ENCODE peak calls at places on chromosomes 5 and 9, in ten cellular contexts. T, S, W, V, F, I, L, M, U and Y are unnamed samples.

GRCh38 chr5:147918101-147918500 is 11.8 kb upstream of the C5orf46 start:
- DNase-seq in F (no peak), U (no peak), T (no peak), W (no peak), L (no peak), V (peak), M (no peak), I (no peak), S (no peak), Y (no peak)

GRCh38 chr9:77864096-77864889 is 167.3 kb downstream of the GNAQ start:
- DNase-seq in F (no peak), V (peak), I (peak), T (no peak), L (no peak), W (no peak), U (no peak), S (no peak), M (no peak), Y (peak)

GRCh38 chr5:180786398-180787005 is 16.1 kb downstream of the MGAT1 start:
- DNase-seq in T (no peak), L (no peak), V (peak), F (no peak), M (no peak), W (no peak), U (no peak), I (no peak), S (no peak), Y (no peak)

GRCh38 chr5:173329370-173330150 is 1.3 kb upstream of the STC2 start:
- DNase-seq in I (peak), V (no peak), T (peak), S (peak), U (peak), M (no peak), W (peak), F (no peak), L (peak), Y (peak)

GRCh38 chr5:163506726-163507125 is 1.3 kb downstream of the MAT2B start:
- DNase-seq in T (no peak), U (no peak), W (no peak), L (no peak), I (no peak), V (peak), M (no peak), S (no peak), F (no peak), Y (peak)

GRCh38 chr9:108835831-108836230 is 20.0 kb downstream of the ACTL7B start:
- DNase-seq in W (no peak), U (no peak), V (no peak), S (no peak), T (no peak), I (no peak), M (no peak), L (no peak), F (no peak), Y (no peak)

GRCh38 chr5:176412517-176413254 is 3.7 kb downstream of the CLTB start:
- DNase-seq in M (no peak), S (no peak), I (no peak), F (no peak), U (no peak), V (no peak), T (no peak), L (peak), W (no peak), Y (no peak)

GRCh38 chr5:165981721-165982120 is 2309.7 kb upstream of the WWC1 start:
- DNase-seq in W (no peak), F (no peak), M (no peak), U (no peak), I (no peak), T (no peak), V (no peak), S (no peak), L (no peak), Y (no peak)

GRCh38 chr9:98317134-98317857 is 61.8 kb upstream of the TBC1D2 start:
- DNase-seq in M (no peak), V (peak), I (no peak), F (no peak), L (no peak), W (no peak), U (no peak), T (no peak), S (no peak), Y (no peak)

GRCh38 chr9:94874316-94874715 is 147.8 kb downstream of the AOPEP start:
- DNase-seq in F (no peak), I (no peak), M (no peak), U (no peak), W (no peak), T (no peak), L (no peak), V (peak), S (no peak), Y (no peak)

GRCh38 chr5:170769236-170769635 is 14.3 kb upstream of the GABRP start:
- DNase-seq in I (no peak), L (no peak), T (no peak), M (no peak), U (no peak), F (no peak), S (no peak), V (no peak), W (no peak), Y (no peak)

GRCh38 chr5:14557203-14557725 is 24.3 kb upstream of the OTULINL start:
- DNase-seq in U (peak), V (no peak), F (peak), I (no peak), S (no peak), M (no peak), L (no peak), W (no peak), T (no peak), Y (no peak)

GRCh38 chr9:137959641-137960411 is 82.2 kb downstream of the CACNA1B start:
- DNase-seq in U (no peak), F (no peak), M (no peak), W (no peak), L (peak), T (no peak), I (no peak), V (no peak), S (no peak), Y (no peak)

GRCh38 chr9:109319631-109320233 is 1.1 kb downstream of the EPB41L4B start:
- DNase-seq in L (no peak), S (no peak), W (peak), U (no peak), I (no peak), M (no peak), V (no peak), F (peak), T (no peak), Y (peak)

DNA sequence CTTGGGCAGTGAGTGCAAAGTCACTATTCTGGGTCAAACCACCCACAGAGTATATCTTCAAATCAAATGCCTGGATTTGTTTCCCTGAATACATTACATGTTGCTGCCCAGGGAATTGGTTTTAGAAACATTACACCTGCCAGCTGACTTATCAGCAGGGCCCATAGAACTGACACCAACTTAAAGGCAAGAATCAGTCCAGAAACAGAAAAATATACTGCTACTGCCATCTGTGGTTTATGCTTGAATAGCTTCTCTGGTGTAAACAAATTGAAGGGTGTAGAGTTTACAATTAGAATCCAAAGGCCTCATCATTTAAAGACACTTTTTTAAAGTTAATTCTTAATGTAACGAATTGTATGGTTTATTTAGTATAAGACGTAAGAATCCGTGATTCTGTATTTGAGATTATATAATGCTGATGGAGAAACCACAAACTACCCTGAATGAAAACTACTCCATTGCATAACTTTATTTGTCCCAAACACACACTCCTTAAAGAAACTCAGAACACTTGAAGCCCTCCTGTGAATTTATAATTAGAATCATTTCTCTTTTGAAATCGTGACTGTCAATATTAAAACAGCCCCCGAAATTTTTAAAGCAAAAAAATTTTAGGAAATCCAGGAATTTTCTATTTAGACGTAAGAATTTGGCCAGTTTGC is 6.2 kb downstream of the NR6A1 start:
- DNase-seq in V (no peak), U (no peak), M (no peak), T (no peak), F (no peak), L (no peak), I (peak), W (no peak), S (no peak), Y (peak)
- TF ChIP-seq CTCF in V (peak), U (no peak), M (peak), T (peak), F (no peak), L (peak), I (peak), W (peak), S (no peak), Y (peak)

DNA sequence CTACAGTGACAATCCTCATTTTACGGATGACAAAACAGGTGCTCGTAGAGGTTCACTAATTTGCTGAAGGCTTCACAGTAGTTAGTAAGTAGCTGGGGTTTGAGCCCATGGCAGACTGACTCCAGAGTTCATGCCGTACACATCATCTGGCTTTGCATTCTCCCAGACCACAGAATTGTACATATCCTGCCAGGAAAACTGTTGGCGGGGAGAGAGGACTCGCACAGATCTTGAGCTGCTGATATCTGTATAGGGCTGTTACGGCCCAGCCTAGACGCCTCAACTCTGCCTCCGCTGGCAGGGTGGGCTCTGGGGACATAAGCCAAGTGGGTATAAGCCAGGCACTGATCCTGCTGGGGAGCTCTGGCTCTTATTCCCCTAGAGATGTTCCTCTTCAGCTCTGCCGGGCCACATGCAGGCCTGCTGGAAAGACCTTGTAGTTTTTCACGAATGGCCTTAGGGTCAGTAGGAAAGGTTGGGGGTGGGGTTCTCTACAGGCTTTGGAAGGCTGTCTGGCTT is 16.3 kb downstream of the LARP1 start:
- DNase-seq in F (no peak), U (no peak), T (peak), I (no peak), S (no peak), L (no peak), M (peak), V (peak), W (peak), Y (no peak)
- TF ChIP-seq CTCF in F (no peak), U (no peak), T (no peak), I (no peak), S (no peak), L (no peak), M (no peak), V (no peak), W (peak), Y (no peak)

GRCh38 chr5:157303667-157304327 is 37.9 kb downstream of the CYFIP2 start:
- DNase-seq in S (no peak), V (no peak), F (no peak), L (no peak), W (peak), U (no peak), T (no peak), M (peak), I (no peak), Y (no peak)
- TF ChIP-seq CTCF in S (no peak), V (no peak), F (no peak), L (no peak), W (peak), U (no peak), T (peak), M (no peak), I (peak), Y (no peak)

GRCh38 chr5:33772276-33772990 is 119.4 kb downstream of the ADAMTS12 start:
- DNase-seq in L (no peak), M (no peak), S (no peak), U (no peak), T (no peak), V (peak), F (no peak), I (no peak), W (no peak), Y (no peak)

GRCh38 chr5:33781286-33781685 is 110.5 kb downstream of the ADAMTS12 start:
- DNase-seq in W (peak), S (no peak), T (no peak), I (no peak), V (peak), L (no peak), U (no peak), F (no peak), M (peak), Y (peak)

GRCh38 chr5:33774323-33774722 is 117.5 kb downstream of the ADAMTS12 start:
- DNase-seq in F (no peak), V (peak), U (no peak), W (no peak), T (no peak), I (no peak), S (no peak), L (no peak), M (no peak), Y (no peak)

GRCh38 chr5:33776151-33776550 is 115.6 kb downstream of the ADAMTS12 start:
- DNase-seq in F (no peak), W (no peak), T (no peak), L (no peak), U (no peak), I (no peak), S (no peak), M (no peak), V (no peak), Y (no peak)
- TF ChIP-seq CTCF in F (no peak), W (no peak), T (no peak), L (no peak), U (no peak), I (no peak), S (no peak), M (no peak), V (no peak), Y (no peak)